ENCODE peak calls at places on chromosomes 5 and 9, in nine cellular contexts. X is NCI-H460; N is stimulated activated CD4-positive, alpha-beta T cell treated with anti-CD3 and anti-CD28 coated beads, Interleukin-15, amount 100 ng/mL, for 1 hour; T is colonic mucosa; K is fibroblast of the aortic adventitia; H is CD4-positive, CD25-positive, alpha-beta regulatory T cell; I is AG08395; E is amniotic stem cell; Z is AG09309. L is an unnamed sample.

GRCh38 chr5:24621809-24622208 is 23.0 kb downstream of the CDH10 start:
- DNase-seq in E (no peak), N (no peak), K (no peak), H (no peak), I (no peak), T (peak), X (peak), Z (no peak), L (peak)

GRCh38 chr5:107874810-107875209 is 204.1 kb upstream of the EFNA5 start:
- DNase-seq in X (no peak), Z (no peak), H (no peak), K (no peak), I (peak), E (no peak), N (no peak), T (no peak), L (no peak)

GRCh38 chr9:110750272-110750671 is 81.7 kb downstream of the MUSK start:
- DNase-seq in K (peak), I (no peak), T (peak), Z (no peak), E (no peak), X (no peak), H (no peak), N (no peak), L (no peak)

GRCh38 chr9:89505795-89506385 is 8.0 kb upstream of the SEMA4D start:
- DNase-seq in E (no peak), I (no peak), Z (no peak), T (no peak), K (no peak), N (no peak), H (no peak), X (no peak), L (no peak)

GRCh38 chr5:35876454-35876853 is 19.8 kb downstream of the IL7R start:
- DNase-seq in E (no peak), H (no peak), N (no peak), I (no peak), X (no peak), T (no peak), K (no peak), Z (no peak), L (no peak)

GRCh38 chr9:127903557-127904475 is 4.4 kb upstream of the ST6GALNAC6 start:
- DNase-seq in N (peak), E (no peak), X (no peak), K (no peak), H (no peak), T (peak), I (no peak), Z (no peak), L (peak)

GRCh38 chr9:110334183-110334582 is 3.5 kb downstream of the TXNDC8 start:
- DNase-seq in K (no peak), Z (no peak), E (no peak), N (no peak), H (no peak), T (no peak), X (no peak), I (no peak), L (no peak)

GRCh38 chr5:169099801-169100734 is 200.9 kb downstream of the SLIT3 start:
- DNase-seq in H (no peak), Z (no peak), T (peak), X (no peak), E (no peak), N (no peak), K (peak), I (peak), L (no peak)

GRCh38 chr5:111075520-111075919 is 4.0 kb downstream of the TSLP start:
- DNase-seq in N (no peak), E (no peak), X (peak), T (no peak), H (no peak), I (peak), Z (peak), K (peak), L (no peak)

GRCh38 chr9:115250646-115251045 is 132.7 kb upstream of the TNC start:
- DNase-seq in Z (peak), X (no peak), N (no peak), I (peak), H (no peak), T (no peak), E (peak), K (peak), L (no peak)

GRCh38 chr9:124297553-124297905 is 39.8 kb downstream of the NEK6 start:
- DNase-seq in Z (peak), I (peak), X (peak), E (peak), T (no peak), K (peak), H (no peak), N (no peak), L (peak)

GRCh38 chr9:107266624-107267369 is 16.3 kb upstream of the RAD23B start:
- DNase-seq in Z (no peak), X (no peak), I (no peak), N (no peak), T (no peak), E (no peak), H (no peak), K (no peak), L (no peak)

GRCh38 chr9:114034663-114035062 is 43.4 kb downstream of the AMBP start:
- DNase-seq in H (no peak), Z (no peak), E (no peak), I (no peak), T (peak), K (no peak), X (no peak), N (no peak), L (peak)

GRCh38 chr5:102713278-102713677 is 41.8 kb upstream of the PAM start:
- DNase-seq in T (no peak), E (no peak), Z (no peak), N (no peak), I (no peak), X (no peak), H (no peak), K (no peak), L (no peak)

GRCh38 chr5:66587771-66588170 is 8.4 kb upstream of the MAST4 start:
- DNase-seq in T (no peak), X (no peak), E (no peak), Z (no peak), K (no peak), I (no peak), N (no peak), H (no peak), L (no peak)

GRCh38 chr5:180601591-180602480 is 10.5 kb upstream of the SCGB3A1 start:
- DNase-seq in N (no peak), Z (no peak), I (no peak), T (no peak), K (no peak), H (no peak), E (no peak), X (no peak), L (no peak)

GRCh38 chr5:16853511-16853910 is 82.6 kb downstream of the MYO10 start:
- DNase-seq in N (no peak), Z (no peak), T (no peak), I (no peak), H (no peak), E (no peak), X (no peak), K (no peak), L (no peak)

GRCh38 chr9:79302002-79302401 is 269.8 kb upstream of the TLE4 start:
- DNase-seq in Z (no peak), I (no peak), E (no peak), X (no peak), K (no peak), T (no peak), N (no peak), H (no peak), L (no peak)

GRCh38 chr9:69549310-69550202 is 122.6 kb downstream of the APBA1 start:
- DNase-seq in T (peak), E (no peak), K (peak), I (peak), X (peak), N (no peak), H (peak), Z (peak), L (no peak)

GRCh38 chr5:36363101-36363500 is 61.4 kb upstream of the RANBP3L start:
- DNase-seq in N (no peak), Z (no peak), I (peak), T (no peak), E (no peak), H (no peak), K (peak), X (no peak), L (no peak)

GRCh38 chr5:71865202-71865601 is 146.1 kb downstream of the CARTPT start:
- DNase-seq in E (no peak), N (no peak), T (no peak), K (peak), Z (peak), H (no peak), X (no peak), I (peak), L (no peak)

GRCh38 chr5:35804201-35804653 is 52.5 kb upstream of the IL7R start:
- DNase-seq in H (no peak), Z (no peak), T (no peak), N (no peak), K (no peak), I (no peak), E (no peak), X (no peak), L (no peak)

GRCh38 chr5:154480847-154481246 is 2.8 kb upstream of the HAND1 start:
- DNase-seq in X (no peak), H (no peak), Z (no peak), K (no peak), T (no peak), I (no peak), N (no peak), E (no peak), L (no peak)

GRCh38 chr5:39604491-39604890 is 179.7 kb upstream of the DAB2 start:
- DNase-seq in I (no peak), Z (no peak), N (no peak), X (no peak), K (no peak), E (no peak), H (no peak), T (no peak), L (no peak)